ENCODE peak calls at places on chromosomes 16 and 17, in nine cellular contexts. Y is cardiac muscle cell; A is renal cortical epithelial cell; R is iPS-NIHi11; S is GM12878; N is stimulated activated CD8-positive, alpha-beta memory T cell treated with anti-CD3 and anti-CD28 coated beads, Interleukin-7, amount 100 ng/mL, for 1 hour; E is T follicular helper cell; K is NCI-H526; D is activated T-cell treated with anti-CD3 and anti-CD28 coated beads for 1 hour. Z is an unnamed sample.

GRCh38 chr16:74249281-74249680 is 47.3 kb upstream of the PSMD7 start:
- DNase-seq in Y (no peak), A (no peak), R (no peak), S (no peak), N (no peak), E (no peak), K (no peak), D (no peak), Z (no peak)

GRCh38 chr16:25633549-25633948 is 58.2 kb upstream of the HS3ST4 start:
- DNase-seq in Y (no peak), A (peak; percentile 80), R (no peak), S (no peak), N (no peak), E (no peak), K (no peak), D (no peak), Z (no peak)

GRCh38 chr16:66740533-66740932 is 10.9 kb downstream of the DYNC1LI2 start:
- DNase-seq in Y (no peak), A (no peak), R (no peak), S (no peak), N (no peak), E (no peak), K (no peak), D (no peak), Z (no peak)

GRCh38 chr16:85544668-85545067 is 68.5 kb upstream of the GSE1 start:
- DNase-seq in Y (no peak), A (no peak), R (no peak), S (no peak), N (no peak), E (no peak), K (no peak), D (no peak), Z (no peak)

GRCh38 chr16:66131156-66131807 is 235.2 kb upstream of the CDH5 start:
- DNase-seq in Y (peak; percentile 33), A (no peak), R (no peak), S (no peak), N (no peak), E (no peak), K (no peak), D (no peak), Z (no peak)

GRCh38 chr16:67528870-67529638 is 425 bp downstream of the RIPOR1 start:
- DNase-seq in Y (peak; percentile 50), A (no peak), R (peak; percentile 66), S (no peak), N (no peak), E (no peak), K (peak; percentile 56), D (no peak), Z (peak; percentile 71)

GRCh38 chr16:22789281-22789945 is 24.5 kb upstream of the HS3ST2 start:
- DNase-seq in Y (no peak), A (peak; percentile 11), R (no peak), S (no peak), N (no peak), E (no peak), K (no peak), D (no peak), Z (no peak)

GRCh38 chr17:68697850-68698313 is 96.7 kb upstream of the FAM20A start:
- DNase-seq in Y (peak; percentile 92), A (peak; percentile 23), R (no peak), S (no peak), N (no peak), E (no peak), K (no peak), D (no peak), Z (no peak)

GRCh38 chr16:149024-149675 is 3.3 kb upstream of the HBZ start:
- DNase-seq in Y (peak; percentile 13), A (no peak), R (no peak), S (no peak), N (no peak), E (no peak), K (no peak), D (no peak), Z (no peak)

GRCh38 chr16:85789773-85790172 is 9.6 kb downstream of the EMC8 start:
- DNase-seq in Y (no peak), A (no peak), R (no peak), S (no peak), N (no peak), E (no peak), K (no peak), D (no peak), Z (no peak)

GRCh38 chr17:61426482-61427304 is 25.5 kb upstream of the TBX4 start:
- DNase-seq in Y (no peak), A (peak; percentile 41), R (no peak), S (no peak), N (no peak), E (no peak), K (no peak), D (no peak), Z (no peak)

GRCh38 chr17:9074106-9074505 is 52.8 kb downstream of the NTN1 start:
- DNase-seq in Y (no peak), A (no peak), R (no peak), S (no peak), N (no peak), E (no peak), K (no peak), D (no peak), Z (no peak)

GRCh38 chr17:60134396-60135159 is 15.2 kb upstream of the CA4 start:
- DNase-seq in Y (peak; percentile 47), A (no peak), R (peak; percentile 6), S (no peak), N (no peak), E (no peak), K (peak; percentile 46), D (no peak), Z (no peak)

GRCh38 chr16:9159839-9160550 is 68.6 kb downstream of the HAPSTR1 start:
- DNase-seq in Y (peak; percentile 66), A (peak; percentile 35), R (peak; percentile 83), S (peak; percentile 4), N (no peak), E (no peak), K (peak; percentile 68), D (no peak), Z (peak; percentile 79)

GRCh38 chr17:48500435-48501426 is 30.1 kb downstream of the HOXB1 start:
- DNase-seq in Y (peak; percentile 69), A (no peak), R (no peak), S (no peak), N (no peak), E (no peak), K (no peak), D (no peak), Z (no peak)

Z was measured in RPMI8226.